ENCODE peak calls at places on chromosome 14, in six cellular contexts. P is effector memory CD8-positive, alpha-beta T cell; R is activated CD4-positive, alpha-beta T cell treated with anti-CD3 and anti-CD28 coated beads for 36 hours; G is T-cell; J is CD8-positive, alpha-beta T cell; A is sciatic nerve. H is an unnamed sample.

GRCh38 chr14:67719866-67720265 is 18.2 kb downstream of the RDH12 start:
- ATAC-seq in G (no peak), A (no peak), J (no peak), R (no peak), P (no peak), H (no peak)

GRCh38 chr14:52844262-52845060 is 53.1 kb upstream of the GNPNAT1 start:
- ATAC-seq in P (no peak), A (peak; percentile 69), R (no peak), G (no peak), J (no peak), H (no peak)

GRCh38 chr14:102848830-102849521 is 71.7 kb downstream of the TRAF3 start:
- ATAC-seq in G (no peak), P (no peak), R (no peak), J (no peak), A (peak; percentile 93), H (no peak)

GRCh38 chr14:66507722-66508546 is at the start of gene GPHN:
- ATAC-seq in G (peak; percentile 91), J (peak; percentile 90), R (peak; percentile 96), P (peak; percentile 87), A (peak; percentile 99), H (peak; percentile 94)

GRCh38 chr14:77892381-77892871 is 92.5 kb downstream of the ADCK1 start:
- ATAC-seq in J (no peak), A (no peak), P (no peak), G (no peak), R (no peak), H (no peak)

GRCh38 chr14:90874599-90874998 is 58.4 kb upstream of the TTC7B start:
- ATAC-seq in R (no peak), A (no peak), J (no peak), P (no peak), G (no peak), H (no peak)

GRCh38 chr14:37859177-37859576 is 263.7 kb downstream of the TTC6 start:
- ATAC-seq in R (no peak), G (no peak), J (no peak), A (no peak), P (no peak), H (no peak)

GRCh38 chr14:53982546-53982945 is 25.9 kb upstream of the BMP4 start:
- ATAC-seq in G (no peak), A (no peak), J (no peak), R (no peak), P (no peak), H (no peak)

GRCh38 chr14:96272777-96273471 is 16.9 kb downstream of the BDKRB1 start:
- ATAC-seq in G (no peak), R (no peak), P (no peak), A (no peak), J (no peak), H (no peak)

GRCh38 chr14:100104006-100104352 is 38.8 kb downstream of the EVL start:
- ATAC-seq in P (no peak), A (no peak), R (no peak), G (no peak), J (no peak), H (peak; percentile 3)

GRCh38 chr14:92755495-92755894 is 7.1 kb upstream of the LGMN start:
- ATAC-seq in J (no peak), A (peak; percentile 46), G (no peak), P (no peak), R (no peak), H (no peak)

GRCh38 chr14:21525995-21526671 is at the start of gene SALL2:
- ATAC-seq in R (peak; percentile 87), A (peak; percentile 95), J (peak; percentile 88), G (peak; percentile 92), P (peak; percentile 82), H (peak; percentile 92)

GRCh38 chr14:106831322-106831720 is 1304.9 kb downstream of the TMEM121 start:
- ATAC-seq in A (no peak), P (peak; percentile 52), R (peak; percentile 65), J (peak; percentile 67), G (peak; percentile 62), H (peak; percentile 39)

GRCh38 chr14:104393199-104393897 is 186.2 kb upstream of the C14orf180 start:
- ATAC-seq in R (no peak), J (no peak), P (no peak), G (no peak), A (no peak), H (peak; percentile 20)

GRCh38 chr14:106228541-106229158 is 702.3 kb downstream of the TMEM121 start:
- ATAC-seq in P (peak; percentile 60), J (peak; percentile 95), G (peak; percentile 98), A (no peak), R (peak; percentile 88), H (peak; percentile 89)

GRCh38 chr14:33799705-33800269 is 151.1 kb downstream of the EGLN3 start:
- ATAC-seq in P (no peak), A (no peak), G (no peak), J (no peak), R (no peak), H (no peak)

GRCh38 chr14:61372379-61372778 is 51.0 kb downstream of the PRKCH start:
- ATAC-seq in R (peak; percentile 78), P (no peak), G (no peak), A (no peak), J (no peak), H (peak; percentile 76)

GRCh38 chr14:73850940-73851339 is 691 bp upstream of the PTGR2 start:
- ATAC-seq in G (no peak), A (no peak), J (no peak), R (no peak), P (no peak), H (no peak)

GRCh38 chr14:37116933-37117844 is 55.2 kb downstream of the SLC25A21 start:
- ATAC-seq in P (no peak), G (no peak), R (no peak), J (no peak), A (no peak), H (no peak)

GRCh38 chr14:21097616-21098133 is 780 bp downstream of the ZNF219 start:
- ATAC-seq in A (peak; percentile 41), J (peak; percentile 35), P (peak; percentile 4), G (peak; percentile 25), R (peak; percentile 8), H (no peak)

GRCh38 chr14:37198273-37198598 is 499 bp downstream of the MIPOL1 start:
- ATAC-seq in A (peak; percentile 23), G (no peak), R (no peak), J (no peak), P (no peak), H (no peak)

GRCh38 chr14:81208489-81208888 is 12.3 kb downstream of the GTF2A1 start:
- ATAC-seq in A (no peak), R (no peak), P (no peak), J (no peak), G (no peak), H (no peak)

GRCh38 chr14:31194661-31195060 is 12.9 kb downstream of the HECTD1 start:
- ATAC-seq in J (no peak), G (no peak), A (no peak), R (no peak), P (no peak), H (no peak)

GRCh38 chr14:74478996-74479635 is 14.0 kb downstream of the NPC2 start:
- ATAC-seq in R (no peak), P (no peak), J (no peak), G (no peak), A (no peak), H (no peak)

GRCh38 chr14:24991821-24992220 is 58.1 kb downstream of the STXBP6 start:
- ATAC-seq in G (no peak), J (no peak), A (no peak), R (no peak), P (no peak), H (no peak)

GRCh38 chr14:62189698-62190097 is 427.5 kb downstream of the SNAPC1 start:
- ATAC-seq in R (no peak), A (no peak), P (no peak), J (no peak), G (no peak), H (no peak)

GRCh38 chr14:105357626-105358025 is 40.7 kb upstream of the TEX22 start:
- ATAC-seq in A (no peak), P (no peak), J (no peak), G (no peak), R (no peak), H (no peak)

GRCh38 chr14:94379291-94380224 is 8.8 kb downstream of the SERPINA1 start:
- ATAC-seq in J (no peak), G (no peak), A (no peak), R (peak; percentile 42), P (no peak), H (peak; percentile 65)

GRCh38 chr14:103539056-103539825 is 10.2 kb downstream of the TRMT61A start:
- ATAC-seq in R (peak; percentile 25), G (peak; percentile 35), P (peak; percentile 39), J (peak; percentile 34), A (no peak), H (no peak)

GRCh38 chr14:92586966-92587365 is 73.4 kb downstream of the RIN3 start:
- ATAC-seq in R (peak; percentile 24), P (peak; percentile 48), J (peak; percentile 22), G (peak; percentile 37), A (no peak), H (peak; percentile 18)

H was measured in activated T-helper 17 cell treated with anti-CD3 and anti-CD28 coated beads, Interleukin-2, amount 50 U/mL, for 72 hours.